ENCODE peak calls at places on chromosomes 2 and 18, in four cellular contexts. J is WTC11, Z is H1, H is K562. P is an unnamed sample.

GRCh38 chr2:28654286-28654980 is 97.2 kb upstream of the PPP1CB start:
- DNase-seq in J (no peak), Z (no peak), H (no peak), P (no peak)

GRCh38 chr2:97011977-97012569 is 25.7 kb upstream of the FAM178B start:
- DNase-seq in J (no peak), Z (no peak), H (peak), P (peak)

GRCh38 chr2:122481717-122482116 is 726.3 kb downstream of the TSN start:
- DNase-seq in J (no peak), Z (no peak), H (no peak), P (no peak)

GRCh38 chr18:58605027-58606020 is 23.6 kb downstream of the ALPK2 start:
- DNase-seq in J (no peak), Z (no peak), H (no peak), P (no peak)

GRCh38 chr2:241553512-241553830 is 5.1 kb upstream of the BOK start:
- DNase-seq in J (no peak), Z (no peak), H (no peak), P (no peak)

GRCh38 chr18:63578357-63578958 is 8.7 kb upstream of the SERPINB13 start:
- DNase-seq in J (peak), Z (peak), H (peak), P (peak)

GRCh38 chr2:4552099-4552498 is 848.7 kb downstream of the DCDC2C start:
- DNase-seq in J (no peak), Z (no peak), H (no peak), P (no peak)

GRCh38 chr18:36672437-36673344 is 156.1 kb downstream of the TPGS2 start:
- DNase-seq in J (no peak), Z (no peak), H (no peak), P (no peak)

GRCh38 chr2:44579837-44580230 is 218.1 kb downstream of the CAMKMT start:
- DNase-seq in J (no peak), Z (no peak), H (no peak), P (no peak)

GRCh38 chr2:55118643-55119065 is 68.4 kb upstream of the RTN4 start:
- DNase-seq in J (no peak), Z (no peak), H (peak), P (no peak)

GRCh38 chr2:55119711-55120487 is 69.6 kb upstream of the RTN4 start:
- DNase-seq in J (no peak), Z (no peak), H (no peak), P (no peak)

GRCh38 chr2:55116966-55117365 is 66.7 kb upstream of the RTN4 start:
- DNase-seq in J (no peak), Z (no peak), H (no peak), P (no peak)

GRCh38 chr2:55123851-55124269 is 73.6 kb upstream of the RTN4 start:
- DNase-seq in J (no peak), Z (no peak), H (no peak), P (no peak)

DNA sequence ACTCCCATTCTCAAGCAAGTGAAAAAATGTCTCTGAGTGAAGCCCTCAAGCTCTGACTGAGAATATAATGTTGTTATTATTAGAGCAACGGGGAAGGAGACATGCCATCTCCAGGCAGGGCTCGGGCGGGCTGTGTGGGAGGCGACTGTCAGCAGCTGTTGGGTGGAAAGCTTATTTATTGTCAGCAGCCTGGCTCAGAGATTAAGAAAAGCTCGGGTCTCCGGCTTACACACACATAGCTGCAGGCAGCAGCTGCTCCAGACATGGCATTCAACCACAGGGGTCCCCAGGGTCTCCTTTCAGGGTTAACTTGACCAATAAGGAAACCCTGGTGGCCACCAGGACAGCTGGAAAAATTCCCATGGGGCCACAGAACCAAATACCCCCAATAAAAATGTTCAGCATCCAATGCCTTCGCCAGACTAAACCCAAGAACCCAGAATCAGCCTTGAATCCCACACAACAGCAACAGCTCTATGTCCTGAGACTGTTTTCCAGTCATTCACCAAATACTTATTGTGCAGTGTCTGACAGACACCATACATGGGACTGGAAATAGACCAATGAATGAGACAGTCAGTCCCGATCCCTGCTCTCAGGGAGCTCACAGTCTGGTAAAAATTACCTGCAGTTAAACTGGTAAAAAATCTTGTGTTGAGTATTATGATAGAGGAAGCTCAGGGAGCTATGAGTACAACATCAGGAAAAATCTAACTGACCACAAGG is 70.5 kb upstream of the RTN4 start:
- DNase-seq in J (no peak), Z (no peak), H (peak), P (no peak)
- TF ChIP-seq TEAD4 in J (no peak), Z (no peak), H (no peak), P (no peak)

GRCh38 chr2:72827495-72827894 is 1.7 kb upstream of the EXOC6B start:
- DNase-seq in J (no peak), Z (no peak), H (no peak), P (no peak)
- TF ChIP-seq TEAD4 in J (no peak), Z (no peak), H (no peak), P (no peak)

GRCh38 chr18:3304832-3305231 is 42.9 kb downstream of the MYL12B start:
- DNase-seq in J (no peak), Z (no peak), H (no peak), P (no peak)

GRCh38 chr18:3306391-3306790 is 44.5 kb downstream of the MYL12B start:
- DNase-seq in J (no peak), Z (no peak), H (no peak), P (no peak)

GRCh38 chr18:3305933-3306332 is 44.0 kb downstream of the MYL12B start:
- DNase-seq in J (no peak), Z (no peak), H (peak), P (no peak)

DNA sequence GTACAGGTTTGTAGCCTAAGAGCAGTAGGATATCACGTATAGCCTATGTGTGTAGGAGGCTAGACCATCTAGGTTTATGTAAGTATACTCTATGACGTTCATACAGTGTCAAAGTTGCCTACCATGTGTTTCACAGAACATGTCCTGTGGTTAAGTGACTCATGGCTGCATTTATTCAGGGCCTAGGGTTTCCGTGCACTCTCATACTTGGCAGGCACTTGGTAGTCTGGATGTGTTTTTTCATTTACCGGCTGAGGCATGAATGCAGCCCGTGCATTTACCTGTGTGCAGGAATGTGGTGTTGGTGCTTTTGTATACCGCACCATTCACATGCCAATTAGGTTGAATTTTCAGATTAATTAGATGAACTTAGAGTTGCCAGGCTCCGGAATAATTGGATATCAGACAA is 43.4 kb downstream of the MYL12B start:
- DNase-seq in J (no peak), Z (no peak), H (peak), P (no peak)
- TF ChIP-seq TEAD4 in J (no peak), Z (no peak), H (no peak), P (peak)

DNA sequence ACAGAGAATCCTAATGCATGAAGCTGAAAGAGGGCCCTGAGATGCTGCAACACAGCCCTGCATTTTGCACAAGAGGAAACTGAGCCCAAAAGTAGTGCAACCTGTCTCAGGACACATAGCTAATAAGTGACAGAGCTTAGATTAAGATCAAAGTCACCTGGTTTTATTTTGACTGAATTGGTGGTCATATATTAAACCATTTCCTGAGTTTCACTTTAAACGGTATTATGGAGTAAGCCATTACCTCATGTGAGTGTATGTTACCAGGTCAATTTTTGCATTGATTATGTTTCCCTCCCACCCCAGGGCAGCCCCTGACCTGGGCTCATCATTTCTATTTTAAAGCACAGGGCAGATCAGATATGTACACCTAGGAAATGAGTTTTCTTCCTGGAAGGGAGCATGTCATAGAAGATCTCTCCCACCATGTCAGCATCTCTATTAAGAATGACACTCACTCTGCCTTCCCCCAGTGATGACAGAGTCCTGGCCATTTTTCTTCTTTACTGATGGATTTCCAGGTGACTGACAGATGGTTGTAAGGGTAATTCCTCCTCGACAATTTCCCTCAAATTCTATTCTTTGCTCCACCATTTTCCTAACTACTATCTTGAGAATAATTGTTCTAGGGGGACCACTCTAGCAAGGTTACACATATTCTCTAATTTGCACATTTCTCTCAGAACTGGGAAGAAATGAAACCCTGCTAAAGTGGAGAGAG is 441.3 kb upstream of the SLC14A2 start:
- DNase-seq in J (no peak), Z (no peak), H (no peak), P (no peak)
- TF ChIP-seq TEAD4 in J (no peak), Z (no peak), H (no peak), P (no peak)